ENCODE peak calls at places on chromosome 12, in eight cellular contexts. P, U, H, G, K, C, T and Y are unnamed samples.

GRCh38 chr12:48980953-48981756 is 3.0 kb downstream of the WNT1 start:
- DNase-seq in P (no peak), U (no peak), H (no peak), G (no peak), K (peak; percentile 76), C (no peak), T (no peak), Y (no peak)

GRCh38 chr12:123085730-123086487 is 65.0 kb downstream of the PITPNM2 start:
- DNase-seq in P (no peak), U (peak; percentile 84), H (no peak), G (peak; percentile 85), K (no peak), C (no peak), T (peak; percentile 58), Y (no peak)

GRCh38 chr12:13328535-13328934 is 132.0 kb downstream of the EMP1 start:
- DNase-seq in P (no peak), U (no peak), H (no peak), G (no peak), K (no peak), C (no peak), T (no peak), Y (no peak)

GRCh38 chr12:53795927-53796326 is 44.1 kb upstream of the CISTR start:
- DNase-seq in P (no peak), U (no peak), H (no peak), G (no peak), K (peak; percentile 60), C (no peak), T (peak; percentile 36), Y (no peak)

GRCh38 chr12:23888396-23889068 is 60.9 kb downstream of the SOX5 start:
- DNase-seq in P (no peak), U (peak; percentile 93), H (no peak), G (no peak), K (no peak), C (no peak), T (no peak), Y (no peak)

GRCh38 chr12:94046626-94047410 is 101.6 kb upstream of the PLXNC1 start:
- DNase-seq in P (peak; percentile 58), U (peak; percentile 32), H (no peak), G (no peak), K (no peak), C (no peak), T (no peak), Y (no peak)

GRCh38 chr12:18887368-18887767 is 149.4 kb downstream of the CAPZA3 start:
- DNase-seq in P (no peak), U (no peak), H (no peak), G (no peak), K (no peak), C (no peak), T (no peak), Y (no peak)

GRCh38 chr12:113689047-113689610 is 217.5 kb upstream of the LHX5 start:
- DNase-seq in P (no peak), U (no peak), H (no peak), G (no peak), K (no peak), C (no peak), T (peak; percentile 51), Y (no peak)

GRCh38 chr12:91361864-91362263 is 179.2 kb upstream of the DCN start:
- DNase-seq in P (peak; percentile 57), U (peak; percentile 71), H (no peak), G (peak; percentile 21), K (no peak), C (no peak), T (peak; percentile 80), Y (no peak)

GRCh38 chr12:84950971-84951546 is 38.5 kb upstream of the SLC6A15 start:
- DNase-seq in P (no peak), U (no peak), H (no peak), G (no peak), K (no peak), C (no peak), T (no peak), Y (no peak)

GRCh38 chr12:103495783-103496456 is at the start of gene C12orf42:
- DNase-seq in P (peak; percentile 63), U (peak; percentile 50), H (peak; percentile 30), G (peak; percentile 76), K (peak; percentile 84), C (no peak), T (peak; percentile 8), Y (no peak)

GRCh38 chr12:110606253-110606611 is 7.7 kb upstream of the TCTN1 start:
- DNase-seq in P (peak; percentile 65), U (no peak), H (no peak), G (no peak), K (no peak), C (no peak), T (no peak), Y (no peak)

GRCh38 chr12:58247633-58248032 is 306.3 kb downstream of the ATP23 start:
- DNase-seq in P (no peak), U (no peak), H (no peak), G (no peak), K (no peak), C (no peak), T (no peak), Y (no peak)

GRCh38 chr12:42758806-42759205 is 169.3 kb upstream of the PRICKLE1 start:
- DNase-seq in P (no peak), U (no peak), H (no peak), G (no peak), K (no peak), C (no peak), T (no peak), Y (no peak)

GRCh38 chr12:110282343-110282860 is 1.4 kb downstream of the ATP2A2 start:
- DNase-seq in P (no peak), U (no peak), H (no peak), G (no peak), K (no peak), C (no peak), T (no peak), Y (no peak)

GRCh38 chr12:128942960-128943477 is 89.7 kb downstream of the GLT1D1 start:
- DNase-seq in P (no peak), U (no peak), H (no peak), G (no peak), K (no peak), C (no peak), T (no peak), Y (no peak)

GRCh38 chr12:34298176-34298970 is 276.1 kb downstream of the ALG10 start:
- DNase-seq in P (no peak), U (no peak), H (no peak), G (no peak), K (no peak), C (peak; percentile 83), T (no peak), Y (no peak)

GRCh38 chr12:111598637-111599458 is at the start of gene ATXN2:
- DNase-seq in P (no peak), U (no peak), H (peak; percentile 65), G (no peak), K (peak; percentile 92), C (peak; percentile 92), T (peak; percentile 51), Y (no peak)

GRCh38 chr12:130878193-130879185 is 6.6 kb downstream of the RAN start:
- DNase-seq in P (peak; percentile 38), U (no peak), H (no peak), G (no peak), K (no peak), C (no peak), T (peak; percentile 74), Y (no peak)

GRCh38 chr12:4240161-4240783 is 33.3 kb upstream of the CCND2 start:
- DNase-seq in P (no peak), U (no peak), H (no peak), G (no peak), K (peak; percentile 37), C (no peak), T (no peak), Y (no peak)

GRCh38 chr12:108833757-108834472 is 23.5 kb downstream of the SSH1 start:
- DNase-seq in P (no peak), U (no peak), H (no peak), G (no peak), K (no peak), C (no peak), T (peak; percentile 54), Y (no peak)

GRCh38 chr12:117143008-117143532 is 43.9 kb upstream of the TESC start:
- DNase-seq in P (peak; percentile 81), U (peak; percentile 59), H (no peak), G (no peak), K (no peak), C (no peak), T (no peak), Y (no peak)

GRCh38 chr12:1212529-1212928 is 221.5 kb downstream of the ERC1 start:
- DNase-seq in P (no peak), U (no peak), H (no peak), G (no peak), K (no peak), C (no peak), T (no peak), Y (no peak)